ENCODE peak calls at places on chromosomes 3 and 15, in four cellular contexts. One of them, this sample, is unnamed.

GRCh38 chr3:128492353-128493220 is at the start of gene GATA2:
- DNase-seq in A549: no peak
- DNase-seq in H1: peak
- DNase-seq in HepG2: no peak
- DNase-seq in this sample: no peak

GRCh38 chr3:28590851-28591250 is 242.2 kb upstream of the AZI2 start:
- DNase-seq in A549: no peak
- DNase-seq in H1: no peak
- DNase-seq in HepG2: no peak
- DNase-seq in this sample: no peak

GRCh38 chr15:32990071-32990470 is 204.4 kb downstream of the FMN1 start:
- DNase-seq in A549: no peak
- DNase-seq in H1: no peak
- DNase-seq in HepG2: no peak
- DNase-seq in this sample: no peak

GRCh38 chr15:82951472-82952155 is 906 bp downstream of the HOMER2 start:
- DNase-seq in A549: no peak
- DNase-seq in H1: no peak
- DNase-seq in HepG2: no peak
- DNase-seq in this sample: no peak

GRCh38 chr3:49707113-49707480 is 12.4 kb downstream of the AMIGO3 start:
- DNase-seq in A549: no peak
- DNase-seq in H1: no peak
- DNase-seq in HepG2: no peak
- DNase-seq in this sample: no peak

GRCh38 chr3:180252683-180253082 is 215.9 kb upstream of the PEX5L start:
- DNase-seq in A549: no peak
- DNase-seq in H1: no peak
- DNase-seq in HepG2: no peak
- DNase-seq in this sample: no peak

GRCh38 chr3:127182848-127183714 is 9.8 kb upstream of the PRR23E start:
- DNase-seq in A549: no peak
- DNase-seq in H1: peak
- DNase-seq in HepG2: no peak
- DNase-seq in this sample: no peak

GRCh38 chr3:48685293-48685602 is 467 bp downstream of the NCKIPSD start:
- DNase-seq in A549: no peak
- DNase-seq in H1: no peak
- DNase-seq in HepG2: no peak
- DNase-seq in this sample: no peak

GRCh38 chr15:68652141-68652540 is 73.3 kb downstream of the CORO2B start:
- DNase-seq in A549: no peak
- DNase-seq in H1: no peak
- DNase-seq in HepG2: no peak
- DNase-seq in this sample: no peak

GRCh38 chr3:186162221-186162620 is 53.3 kb upstream of the ETV5 start:
- DNase-seq in A549: no peak
- DNase-seq in H1: no peak
- DNase-seq in HepG2: no peak
- DNase-seq in this sample: no peak

GRCh38 chr3:58049143-58049785 is 41.0 kb downstream of the FLNB start:
- DNase-seq in A549: peak
- DNase-seq in H1: peak
- DNase-seq in HepG2: peak
- DNase-seq in this sample: peak

GRCh38 chr3:58055309-58055708 is 47.1 kb downstream of the FLNB start:
- DNase-seq in A549: no peak
- DNase-seq in H1: no peak
- DNase-seq in HepG2: no peak
- DNase-seq in this sample: no peak

GRCh38 chr3:58054652-58055051 is 46.4 kb downstream of the FLNB start:
- DNase-seq in A549: no peak
- DNase-seq in H1: no peak
- DNase-seq in HepG2: no peak
- DNase-seq in this sample: no peak

GRCh38 chr3:58051196-58051595 is 43.0 kb downstream of the FLNB start:
- DNase-seq in A549: peak
- DNase-seq in H1: no peak
- DNase-seq in HepG2: no peak
- DNase-seq in this sample: no peak

GRCh38 chr3:58052373-58053273 is 44.4 kb downstream of the FLNB start:
- DNase-seq in A549: peak
- DNase-seq in H1: no peak
- DNase-seq in HepG2: peak
- DNase-seq in this sample: peak
- TF ChIP-seq JUN in A549: peak
- TF ChIP-seq JUN in H1: no peak
- TF ChIP-seq JUN in HepG2: peak
- TF ChIP-seq JUN in this sample: no peak

GRCh38 chr3:191330309-191330712 is at the start of gene UTS2B:
- DNase-seq in A549: peak
- DNase-seq in H1: no peak
- DNase-seq in HepG2: peak
- DNase-seq in this sample: peak

GRCh38 chr3:191329654-191330308 is 545 bp downstream of the UTS2B start:
- DNase-seq in A549: peak
- DNase-seq in H1: peak
- DNase-seq in HepG2: peak
- DNase-seq in this sample: peak

GRCh38 chr3:191327526-191327925 is 1.7 kb upstream of the CCDC50 start:
- DNase-seq in A549: no peak
- DNase-seq in H1: no peak
- DNase-seq in HepG2: no peak
- DNase-seq in this sample: peak

GRCh38 chr3:191328963-191329653 is at the start of gene CCDC50:
- DNase-seq in A549: peak
- DNase-seq in H1: peak
- DNase-seq in HepG2: peak
- DNase-seq in this sample: peak

DNA sequence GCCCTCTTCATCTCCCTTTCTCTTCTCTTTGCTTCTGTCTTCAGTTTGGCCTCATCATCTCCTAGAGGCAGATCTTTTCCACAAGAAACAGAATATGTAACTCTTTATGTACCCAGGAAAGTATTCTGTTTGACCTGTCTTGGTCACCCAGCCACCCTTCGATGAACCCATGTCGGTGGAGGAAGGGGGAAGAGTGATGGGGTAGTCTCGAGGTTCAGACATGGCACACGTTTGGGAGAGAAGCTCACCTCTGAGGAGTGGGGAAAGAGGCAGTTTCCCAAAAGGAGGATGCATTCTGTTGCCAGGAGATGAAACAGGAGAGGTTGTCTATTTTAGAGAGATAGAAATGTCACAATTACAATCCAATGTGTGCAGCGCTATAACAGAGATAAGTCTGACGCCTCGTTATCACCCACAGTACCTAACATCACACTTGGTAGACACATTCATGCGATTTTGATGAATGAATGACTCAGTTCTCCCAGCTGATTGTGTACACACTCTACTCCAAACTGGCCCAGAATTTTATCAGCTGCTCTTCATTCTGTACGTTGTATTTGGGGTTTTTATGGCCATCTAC is 721 bp upstream of the CCDC50 start:
- DNase-seq in A549: no peak
- DNase-seq in H1: no peak
- DNase-seq in HepG2: no peak
- DNase-seq in this sample: peak
- TF ChIP-seq RNF2 in A549: no peak
- TF ChIP-seq RNF2 in H1: no peak
- TF ChIP-seq RNF2 in HepG2: no peak
- TF ChIP-seq RNF2 in this sample: no peak

GRCh38 chr15:25787381-25787780 is 75.7 kb downstream of the ATP10A start:
- DNase-seq in A549: no peak
- DNase-seq in H1: no peak
- DNase-seq in HepG2: no peak
- DNase-seq in this sample: no peak

GRCh38 chr15:25790003-25790660 is 73.0 kb downstream of the ATP10A start:
- DNase-seq in A549: no peak
- DNase-seq in H1: no peak
- DNase-seq in HepG2: no peak
- DNase-seq in this sample: no peak

GRCh38 chr15:25787855-25788521 is 75.1 kb downstream of the ATP10A start:
- DNase-seq in A549: peak
- DNase-seq in H1: no peak
- DNase-seq in HepG2: peak
- DNase-seq in this sample: no peak

GRCh38 chr15:25789616-25790002 is 73.5 kb downstream of the ATP10A start:
- DNase-seq in A549: no peak
- DNase-seq in H1: no peak
- DNase-seq in HepG2: no peak
- DNase-seq in this sample: no peak

DNA sequence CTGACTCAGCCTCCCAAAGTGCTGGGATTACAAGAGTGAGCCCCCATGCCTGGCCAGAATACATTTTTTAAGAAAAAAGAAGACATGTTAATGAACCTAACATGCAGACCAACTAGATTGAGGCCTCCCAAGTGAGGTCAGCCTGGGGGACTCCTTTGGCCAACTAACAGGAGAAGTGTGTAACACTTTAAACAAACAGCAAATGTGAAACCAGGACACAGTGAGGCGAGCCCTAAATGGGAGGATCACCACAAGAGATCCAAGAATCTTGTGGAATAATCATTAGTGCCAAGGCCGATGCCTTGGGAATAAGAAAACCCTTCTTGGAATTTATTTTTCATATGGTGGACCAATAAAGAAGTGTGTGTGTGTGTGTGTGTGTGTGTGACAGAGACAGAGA is 73.9 kb downstream of the ATP10A start:
- DNase-seq in A549: no peak
- DNase-seq in H1: no peak
- DNase-seq in HepG2: no peak
- DNase-seq in this sample: no peak
- TF ChIP-seq CEBPB in A549: no peak
- TF ChIP-seq CEBPB in H1: no peak
- TF ChIP-seq CEBPB in HepG2: no peak
- TF ChIP-seq CEBPB in this sample: no peak

GRCh38 chr15:26868029-26868685 is 1.3 kb downstream of the GABRA5 start:
- DNase-seq in A549: no peak
- DNase-seq in H1: no peak
- DNase-seq in HepG2: no peak
- DNase-seq in this sample: no peak
- TF ChIP-seq JUN in A549: no peak
- TF ChIP-seq JUN in H1: no peak
- TF ChIP-seq JUN in HepG2: no peak
- TF ChIP-seq JUN in this sample: no peak

DNA sequence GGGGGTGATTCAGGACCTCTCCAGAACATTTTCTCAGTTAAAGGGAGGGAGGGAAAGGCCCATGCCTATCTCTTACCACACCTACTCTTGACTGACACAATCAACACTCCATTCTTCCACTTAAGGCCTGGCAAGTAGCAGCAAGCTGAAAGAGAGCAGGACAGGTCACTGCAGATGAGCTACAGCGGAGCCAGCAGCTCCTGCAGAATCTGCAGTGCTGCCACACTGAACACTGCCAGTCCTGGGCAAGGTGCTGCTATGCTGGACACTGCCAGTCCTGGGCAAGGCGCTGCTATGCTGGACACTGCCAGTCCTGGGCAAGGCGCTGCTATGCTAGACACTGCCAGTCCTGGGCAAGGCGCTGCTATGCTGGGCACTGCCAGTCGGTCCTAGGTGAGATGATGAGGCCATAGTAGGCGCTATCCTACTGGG is 143.7 kb downstream of the MYLK start:
- DNase-seq in A549: no peak
- DNase-seq in H1: no peak
- DNase-seq in HepG2: no peak
- DNase-seq in this sample: no peak
- TF ChIP-seq RNF2 in A549: no peak
- TF ChIP-seq RNF2 in H1: no peak
- TF ChIP-seq RNF2 in HepG2: no peak
- TF ChIP-seq RNF2 in this sample: no peak

GRCh38 chr3:184355261-184356012 is 6.0 kb downstream of the CLCN2 start:
- DNase-seq in A549: no peak
- DNase-seq in H1: no peak
- DNase-seq in HepG2: no peak
- DNase-seq in this sample: no peak

GRCh38 chr3:184354740-184355139 is 6.7 kb downstream of the CLCN2 start:
- DNase-seq in A549: no peak
- DNase-seq in H1: no peak
- DNase-seq in HepG2: no peak
- DNase-seq in this sample: no peak

GRCh38 chr3:184352897-184353545 is 8.4 kb downstream of the CLCN2 start:
- DNase-seq in A549: no peak
- DNase-seq in H1: no peak
- DNase-seq in HepG2: no peak
- DNase-seq in this sample: no peak

GRCh38 chr3:184353546-184353941 is 7.9 kb downstream of the CLCN2 start:
- DNase-seq in A549: no peak
- DNase-seq in H1: no peak
- DNase-seq in HepG2: no peak
- DNase-seq in this sample: no peak

DNA sequence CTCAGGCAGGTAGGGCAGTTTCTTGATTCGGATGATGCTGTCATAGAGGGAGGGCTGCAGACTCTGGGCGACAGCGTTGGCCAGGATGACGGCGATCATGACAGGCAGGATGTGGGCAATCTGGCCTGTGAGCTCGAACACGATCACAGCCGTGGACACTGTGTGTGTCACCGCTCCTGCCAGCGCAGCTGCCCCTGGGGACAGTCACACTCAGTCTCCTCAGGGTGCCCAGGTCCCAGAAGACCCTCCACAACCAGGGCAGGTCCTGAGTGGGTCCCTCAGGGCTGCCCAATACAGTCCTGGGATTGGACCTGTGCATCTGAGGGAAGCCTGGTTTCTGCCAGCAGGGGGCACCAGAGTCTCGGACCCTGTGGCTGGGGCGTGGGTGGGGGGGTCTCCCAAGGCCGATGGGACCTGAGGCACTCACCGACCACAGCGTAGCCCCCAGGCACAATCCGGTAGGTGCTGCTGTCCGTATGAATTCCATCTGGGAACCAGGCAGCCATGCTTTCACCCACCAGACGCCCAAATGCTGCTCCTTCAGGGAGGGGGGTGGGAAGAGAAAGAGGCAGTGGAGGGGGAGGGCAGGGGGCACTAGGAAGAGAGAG is 7.2 kb downstream of the CLCN2 start:
- DNase-seq in A549: peak
- DNase-seq in H1: peak
- DNase-seq in HepG2: peak
- DNase-seq in this sample: peak
- TF ChIP-seq CEBPB in A549: no peak
- TF ChIP-seq CEBPB in H1: no peak
- TF ChIP-seq CEBPB in HepG2: no peak
- TF ChIP-seq CEBPB in this sample: no peak